ENCODE peak calls at places on chromosomes 5 and 9, in five cellular contexts. One of them, this sample, is unnamed.

GRCh38 chr5:34930527-34930844 is 1.1 kb downstream of the DNAJC21 start:
- DNase-seq in activated T-helper 1 cell treated with anti-CD3 and anti-CD28 coated beads, Interleukin-12 subunit alpha, Interleukin-12 subunit beta, Interleukin-2, Interleukin-4 antibody, amounts not matched to agents 30 ng/mL and 10 ng/mL and 1 ng/mL, durations not matched to agents 14 hours and 24 hours and 36 hours: no peak
- DNase-seq in astrocyte of the hippocampus: no peak
- DNase-seq in germinal center: no peak
- DNase-seq in neural crest cell: no peak
- DNase-seq in this sample: no peak

GRCh38 chr9:125906144-125906543 is 159.0 kb downstream of the PBX3 start:
- DNase-seq in germinal center: no peak
- DNase-seq in astrocyte of the hippocampus: peak
- DNase-seq in activated T-helper 1 cell treated with anti-CD3 and anti-CD28 coated beads, Interleukin-12 subunit alpha, Interleukin-12 subunit beta, Interleukin-2, Interleukin-4 antibody, amounts not matched to agents 30 ng/mL and 10 ng/mL and 1 ng/mL, durations not matched to agents 14 hours and 24 hours and 36 hours: no peak
- DNase-seq in neural crest cell: no peak
- DNase-seq in this sample: no peak

GRCh38 chr9:14585730-14586473 is 107.3 kb downstream of the ZDHHC21 start:
- DNase-seq in activated T-helper 1 cell treated with anti-CD3 and anti-CD28 coated beads, Interleukin-12 subunit alpha, Interleukin-12 subunit beta, Interleukin-2, Interleukin-4 antibody, amounts not matched to agents 30 ng/mL and 10 ng/mL and 1 ng/mL, durations not matched to agents 14 hours and 24 hours and 36 hours: peak
- DNase-seq in germinal center: no peak
- DNase-seq in neural crest cell: no peak
- DNase-seq in astrocyte of the hippocampus: no peak
- DNase-seq in this sample: peak

GRCh38 chr5:148336704-148337435 is 1.5 kb downstream of the SPINK9 start:
- DNase-seq in neural crest cell: no peak
- DNase-seq in germinal center: no peak
- DNase-seq in astrocyte of the hippocampus: no peak
- DNase-seq in activated T-helper 1 cell treated with anti-CD3 and anti-CD28 coated beads, Interleukin-12 subunit alpha, Interleukin-12 subunit beta, Interleukin-2, Interleukin-4 antibody, amounts not matched to agents 30 ng/mL and 10 ng/mL and 1 ng/mL, durations not matched to agents 14 hours and 24 hours and 36 hours: no peak
- DNase-seq in this sample: no peak

GRCh38 chr5:149355688-149356087 is 2.2 kb upstream of the PCYOX1L start:
- DNase-seq in activated T-helper 1 cell treated with anti-CD3 and anti-CD28 coated beads, Interleukin-12 subunit alpha, Interleukin-12 subunit beta, Interleukin-2, Interleukin-4 antibody, amounts not matched to agents 30 ng/mL and 10 ng/mL and 1 ng/mL, durations not matched to agents 14 hours and 24 hours and 36 hours: no peak
- DNase-seq in neural crest cell: no peak
- DNase-seq in astrocyte of the hippocampus: no peak
- DNase-seq in germinal center: no peak
- DNase-seq in this sample: no peak

GRCh38 chr9:112784020-112784788 is 33.6 kb downstream of the SNX30 start:
- DNase-seq in neural crest cell: peak
- DNase-seq in activated T-helper 1 cell treated with anti-CD3 and anti-CD28 coated beads, Interleukin-12 subunit alpha, Interleukin-12 subunit beta, Interleukin-2, Interleukin-4 antibody, amounts not matched to agents 30 ng/mL and 10 ng/mL and 1 ng/mL, durations not matched to agents 14 hours and 24 hours and 36 hours: no peak
- DNase-seq in germinal center: no peak
- DNase-seq in astrocyte of the hippocampus: peak
- DNase-seq in this sample: no peak

GRCh38 chr9:81320909-81321482 is 368.4 kb downstream of the TLE1 start:
- DNase-seq in germinal center: no peak
- DNase-seq in neural crest cell: no peak
- DNase-seq in activated T-helper 1 cell treated with anti-CD3 and anti-CD28 coated beads, Interleukin-12 subunit alpha, Interleukin-12 subunit beta, Interleukin-2, Interleukin-4 antibody, amounts not matched to agents 30 ng/mL and 10 ng/mL and 1 ng/mL, durations not matched to agents 14 hours and 24 hours and 36 hours: no peak
- DNase-seq in astrocyte of the hippocampus: no peak
- DNase-seq in this sample: no peak

GRCh38 chr5:166713281-166713680 is 1578.2 kb upstream of the WWC1 start:
- DNase-seq in astrocyte of the hippocampus: no peak
- DNase-seq in germinal center: no peak
- DNase-seq in neural crest cell: no peak
- DNase-seq in activated T-helper 1 cell treated with anti-CD3 and anti-CD28 coated beads, Interleukin-12 subunit alpha, Interleukin-12 subunit beta, Interleukin-2, Interleukin-4 antibody, amounts not matched to agents 30 ng/mL and 10 ng/mL and 1 ng/mL, durations not matched to agents 14 hours and 24 hours and 36 hours: no peak
- DNase-seq in this sample: no peak

GRCh38 chr9:133762488-133763271 is 24.5 kb upstream of the SARDH start:
- DNase-seq in activated T-helper 1 cell treated with anti-CD3 and anti-CD28 coated beads, Interleukin-12 subunit alpha, Interleukin-12 subunit beta, Interleukin-2, Interleukin-4 antibody, amounts not matched to agents 30 ng/mL and 10 ng/mL and 1 ng/mL, durations not matched to agents 14 hours and 24 hours and 36 hours: no peak
- DNase-seq in astrocyte of the hippocampus: no peak
- DNase-seq in germinal center: no peak
- DNase-seq in neural crest cell: no peak
- DNase-seq in this sample: no peak

GRCh38 chr9:134330590-134330989 is 4.3 kb downstream of the RXRA start:
- DNase-seq in astrocyte of the hippocampus: no peak
- DNase-seq in neural crest cell: no peak
- DNase-seq in germinal center: no peak
- DNase-seq in activated T-helper 1 cell treated with anti-CD3 and anti-CD28 coated beads, Interleukin-12 subunit alpha, Interleukin-12 subunit beta, Interleukin-2, Interleukin-4 antibody, amounts not matched to agents 30 ng/mL and 10 ng/mL and 1 ng/mL, durations not matched to agents 14 hours and 24 hours and 36 hours: no peak
- DNase-seq in this sample: no peak

GRCh38 chr9:100084734-100085133 is 14.1 kb downstream of the ERP44 start:
- DNase-seq in astrocyte of the hippocampus: no peak
- DNase-seq in activated T-helper 1 cell treated with anti-CD3 and anti-CD28 coated beads, Interleukin-12 subunit alpha, Interleukin-12 subunit beta, Interleukin-2, Interleukin-4 antibody, amounts not matched to agents 30 ng/mL and 10 ng/mL and 1 ng/mL, durations not matched to agents 14 hours and 24 hours and 36 hours: no peak
- DNase-seq in germinal center: peak
- DNase-seq in neural crest cell: no peak
- DNase-seq in this sample: no peak

GRCh38 chr5:152271420-152271819 is 133.7 kb downstream of the NMUR2 start:
- DNase-seq in astrocyte of the hippocampus: peak
- DNase-seq in neural crest cell: no peak
- DNase-seq in activated T-helper 1 cell treated with anti-CD3 and anti-CD28 coated beads, Interleukin-12 subunit alpha, Interleukin-12 subunit beta, Interleukin-2, Interleukin-4 antibody, amounts not matched to agents 30 ng/mL and 10 ng/mL and 1 ng/mL, durations not matched to agents 14 hours and 24 hours and 36 hours: no peak
- DNase-seq in germinal center: no peak
- DNase-seq in this sample: no peak

GRCh38 chr5:96229173-96229572 is 203.9 kb downstream of the PCSK1 start:
- DNase-seq in activated T-helper 1 cell treated with anti-CD3 and anti-CD28 coated beads, Interleukin-12 subunit alpha, Interleukin-12 subunit beta, Interleukin-2, Interleukin-4 antibody, amounts not matched to agents 30 ng/mL and 10 ng/mL and 1 ng/mL, durations not matched to agents 14 hours and 24 hours and 36 hours: no peak
- DNase-seq in germinal center: no peak
- DNase-seq in astrocyte of the hippocampus: no peak
- DNase-seq in neural crest cell: no peak
- DNase-seq in this sample: no peak

GRCh38 chr5:174482549-174482948 is 241.8 kb upstream of the MSX2 start:
- DNase-seq in germinal center: no peak
- DNase-seq in astrocyte of the hippocampus: no peak
- DNase-seq in activated T-helper 1 cell treated with anti-CD3 and anti-CD28 coated beads, Interleukin-12 subunit alpha, Interleukin-12 subunit beta, Interleukin-2, Interleukin-4 antibody, amounts not matched to agents 30 ng/mL and 10 ng/mL and 1 ng/mL, durations not matched to agents 14 hours and 24 hours and 36 hours: no peak
- DNase-seq in neural crest cell: no peak
- DNase-seq in this sample: no peak

GRCh38 chr5:135222771-135223170 is 176.3 kb downstream of the MACROH2A1 start:
- DNase-seq in activated T-helper 1 cell treated with anti-CD3 and anti-CD28 coated beads, Interleukin-12 subunit alpha, Interleukin-12 subunit beta, Interleukin-2, Interleukin-4 antibody, amounts not matched to agents 30 ng/mL and 10 ng/mL and 1 ng/mL, durations not matched to agents 14 hours and 24 hours and 36 hours: no peak
- DNase-seq in germinal center: no peak
- DNase-seq in neural crest cell: no peak
- DNase-seq in astrocyte of the hippocampus: no peak
- DNase-seq in this sample: no peak

GRCh38 chr9:107674937-107675277 is 185.3 kb upstream of the KLF4 start:
- DNase-seq in astrocyte of the hippocampus: no peak
- DNase-seq in activated T-helper 1 cell treated with anti-CD3 and anti-CD28 coated beads, Interleukin-12 subunit alpha, Interleukin-12 subunit beta, Interleukin-2, Interleukin-4 antibody, amounts not matched to agents 30 ng/mL and 10 ng/mL and 1 ng/mL, durations not matched to agents 14 hours and 24 hours and 36 hours: no peak
- DNase-seq in neural crest cell: no peak
- DNase-seq in germinal center: no peak
- DNase-seq in this sample: no peak

GRCh38 chr5:79401216-79401615 is 112.7 kb downstream of the HOMER1 start:
- DNase-seq in astrocyte of the hippocampus: no peak
- DNase-seq in activated T-helper 1 cell treated with anti-CD3 and anti-CD28 coated beads, Interleukin-12 subunit alpha, Interleukin-12 subunit beta, Interleukin-2, Interleukin-4 antibody, amounts not matched to agents 30 ng/mL and 10 ng/mL and 1 ng/mL, durations not matched to agents 14 hours and 24 hours and 36 hours: no peak
- DNase-seq in germinal center: no peak
- DNase-seq in neural crest cell: no peak
- DNase-seq in this sample: no peak

GRCh38 chr5:36414869-36415282 is 113.2 kb upstream of the RANBP3L start:
- DNase-seq in germinal center: no peak
- DNase-seq in astrocyte of the hippocampus: peak
- DNase-seq in neural crest cell: no peak
- DNase-seq in activated T-helper 1 cell treated with anti-CD3 and anti-CD28 coated beads, Interleukin-12 subunit alpha, Interleukin-12 subunit beta, Interleukin-2, Interleukin-4 antibody, amounts not matched to agents 30 ng/mL and 10 ng/mL and 1 ng/mL, durations not matched to agents 14 hours and 24 hours and 36 hours: no peak
- DNase-seq in this sample: no peak

GRCh38 chr5:142680605-142681259 is 5.2 kb downstream of the FGF1 start:
- DNase-seq in neural crest cell: no peak
- DNase-seq in germinal center: no peak
- DNase-seq in activated T-helper 1 cell treated with anti-CD3 and anti-CD28 coated beads, Interleukin-12 subunit alpha, Interleukin-12 subunit beta, Interleukin-2, Interleukin-4 antibody, amounts not matched to agents 30 ng/mL and 10 ng/mL and 1 ng/mL, durations not matched to agents 14 hours and 24 hours and 36 hours: no peak
- DNase-seq in astrocyte of the hippocampus: peak
- DNase-seq in this sample: no peak

GRCh38 chr5:157215143-157215825 is 34.6 kb downstream of the ITK start:
- DNase-seq in astrocyte of the hippocampus: no peak
- DNase-seq in neural crest cell: no peak
- DNase-seq in activated T-helper 1 cell treated with anti-CD3 and anti-CD28 coated beads, Interleukin-12 subunit alpha, Interleukin-12 subunit beta, Interleukin-2, Interleukin-4 antibody, amounts not matched to agents 30 ng/mL and 10 ng/mL and 1 ng/mL, durations not matched to agents 14 hours and 24 hours and 36 hours: no peak
- DNase-seq in germinal center: peak
- DNase-seq in this sample: no peak

GRCh38 chr5:137072376-137073174 is 426.6 kb downstream of the SPOCK1 start:
- DNase-seq in activated T-helper 1 cell treated with anti-CD3 and anti-CD28 coated beads, Interleukin-12 subunit alpha, Interleukin-12 subunit beta, Interleukin-2, Interleukin-4 antibody, amounts not matched to agents 30 ng/mL and 10 ng/mL and 1 ng/mL, durations not matched to agents 14 hours and 24 hours and 36 hours: no peak
- DNase-seq in astrocyte of the hippocampus: no peak
- DNase-seq in germinal center: peak
- DNase-seq in neural crest cell: no peak
- DNase-seq in this sample: no peak

GRCh38 chr9:107749787-107750444 is 260.3 kb upstream of the KLF4 start:
- DNase-seq in germinal center: no peak
- DNase-seq in activated T-helper 1 cell treated with anti-CD3 and anti-CD28 coated beads, Interleukin-12 subunit alpha, Interleukin-12 subunit beta, Interleukin-2, Interleukin-4 antibody, amounts not matched to agents 30 ng/mL and 10 ng/mL and 1 ng/mL, durations not matched to agents 14 hours and 24 hours and 36 hours: no peak
- DNase-seq in astrocyte of the hippocampus: peak
- DNase-seq in neural crest cell: no peak
- DNase-seq in this sample: no peak

GRCh38 chr5:170333161-170333909 is 35.8 kb upstream of the LCP2 start:
- DNase-seq in activated T-helper 1 cell treated with anti-CD3 and anti-CD28 coated beads, Interleukin-12 subunit alpha, Interleukin-12 subunit beta, Interleukin-2, Interleukin-4 antibody, amounts not matched to agents 30 ng/mL and 10 ng/mL and 1 ng/mL, durations not matched to agents 14 hours and 24 hours and 36 hours: peak
- DNase-seq in astrocyte of the hippocampus: no peak
- DNase-seq in germinal center: no peak
- DNase-seq in neural crest cell: peak
- DNase-seq in this sample: peak

GRCh38 chr5:168712280-168712924 is 133.2 kb upstream of the PANK3 start:
- DNase-seq in neural crest cell: no peak
- DNase-seq in germinal center: no peak
- DNase-seq in activated T-helper 1 cell treated with anti-CD3 and anti-CD28 coated beads, Interleukin-12 subunit alpha, Interleukin-12 subunit beta, Interleukin-2, Interleukin-4 antibody, amounts not matched to agents 30 ng/mL and 10 ng/mL and 1 ng/mL, durations not matched to agents 14 hours and 24 hours and 36 hours: no peak
- DNase-seq in astrocyte of the hippocampus: peak
- DNase-seq in this sample: no peak

GRCh38 chr9:83066771-83067170 is 3.8 kb upstream of the RASEF start:
- DNase-seq in activated T-helper 1 cell treated with anti-CD3 and anti-CD28 coated beads, Interleukin-12 subunit alpha, Interleukin-12 subunit beta, Interleukin-2, Interleukin-4 antibody, amounts not matched to agents 30 ng/mL and 10 ng/mL and 1 ng/mL, durations not matched to agents 14 hours and 24 hours and 36 hours: no peak
- DNase-seq in astrocyte of the hippocampus: peak
- DNase-seq in neural crest cell: no peak
- DNase-seq in germinal center: no peak
- DNase-seq in this sample: no peak

GRCh38 chr5:67680109-67680508 is 483.5 kb upstream of the CD180 start:
- DNase-seq in germinal center: no peak
- DNase-seq in neural crest cell: no peak
- DNase-seq in activated T-helper 1 cell treated with anti-CD3 and anti-CD28 coated beads, Interleukin-12 subunit alpha, Interleukin-12 subunit beta, Interleukin-2, Interleukin-4 antibody, amounts not matched to agents 30 ng/mL and 10 ng/mL and 1 ng/mL, durations not matched to agents 14 hours and 24 hours and 36 hours: no peak
- DNase-seq in astrocyte of the hippocampus: no peak
- DNase-seq in this sample: no peak

GRCh38 chr5:40480392-40480791 is 199.3 kb upstream of the PTGER4 start:
- DNase-seq in activated T-helper 1 cell treated with anti-CD3 and anti-CD28 coated beads, Interleukin-12 subunit alpha, Interleukin-12 subunit beta, Interleukin-2, Interleukin-4 antibody, amounts not matched to agents 30 ng/mL and 10 ng/mL and 1 ng/mL, durations not matched to agents 14 hours and 24 hours and 36 hours: no peak
- DNase-seq in neural crest cell: no peak
- DNase-seq in astrocyte of the hippocampus: no peak
- DNase-seq in germinal center: no peak
- DNase-seq in this sample: peak

GRCh38 chr9:126470251-126470993 is 143.3 kb upstream of the LMX1B start:
- DNase-seq in germinal center: no peak
- DNase-seq in activated T-helper 1 cell treated with anti-CD3 and anti-CD28 coated beads, Interleukin-12 subunit alpha, Interleukin-12 subunit beta, Interleukin-2, Interleukin-4 antibody, amounts not matched to agents 30 ng/mL and 10 ng/mL and 1 ng/mL, durations not matched to agents 14 hours and 24 hours and 36 hours: no peak
- DNase-seq in neural crest cell: no peak
- DNase-seq in astrocyte of the hippocampus: no peak
- DNase-seq in this sample: no peak

GRCh38 chr5:112293587-112293986 is 125.5 kb downstream of the EPB41L4A start:
- DNase-seq in activated T-helper 1 cell treated with anti-CD3 and anti-CD28 coated beads, Interleukin-12 subunit alpha, Interleukin-12 subunit beta, Interleukin-2, Interleukin-4 antibody, amounts not matched to agents 30 ng/mL and 10 ng/mL and 1 ng/mL, durations not matched to agents 14 hours and 24 hours and 36 hours: no peak
- DNase-seq in neural crest cell: no peak
- DNase-seq in germinal center: no peak
- DNase-seq in astrocyte of the hippocampus: no peak
- DNase-seq in this sample: no peak

GRCh38 chr5:52668544-52669185 is 119.1 kb upstream of the ITGA1 start:
- DNase-seq in germinal center: no peak
- DNase-seq in activated T-helper 1 cell treated with anti-CD3 and anti-CD28 coated beads, Interleukin-12 subunit alpha, Interleukin-12 subunit beta, Interleukin-2, Interleukin-4 antibody, amounts not matched to agents 30 ng/mL and 10 ng/mL and 1 ng/mL, durations not matched to agents 14 hours and 24 hours and 36 hours: no peak
- DNase-seq in astrocyte of the hippocampus: no peak
- DNase-seq in neural crest cell: no peak
- DNase-seq in this sample: no peak

GRCh38 chr5:115801984-115802383 is 14.5 kb downstream of the CDO1 start:
- DNase-seq in neural crest cell: no peak
- DNase-seq in astrocyte of the hippocampus: no peak
- DNase-seq in germinal center: no peak
- DNase-seq in activated T-helper 1 cell treated with anti-CD3 and anti-CD28 coated beads, Interleukin-12 subunit alpha, Interleukin-12 subunit beta, Interleukin-2, Interleukin-4 antibody, amounts not matched to agents 30 ng/mL and 10 ng/mL and 1 ng/mL, durations not matched to agents 14 hours and 24 hours and 36 hours: no peak
- DNase-seq in this sample: no peak

GRCh38 chr5:53871050-53871449 is 310.6 kb downstream of the NDUFS4 start:
- DNase-seq in activated T-helper 1 cell treated with anti-CD3 and anti-CD28 coated beads, Interleukin-12 subunit alpha, Interleukin-12 subunit beta, Interleukin-2, Interleukin-4 antibody, amounts not matched to agents 30 ng/mL and 10 ng/mL and 1 ng/mL, durations not matched to agents 14 hours and 24 hours and 36 hours: no peak
- DNase-seq in germinal center: no peak
- DNase-seq in neural crest cell: no peak
- DNase-seq in astrocyte of the hippocampus: no peak
- DNase-seq in this sample: no peak

GRCh38 chr9:32264171-32264862 is 120.1 kb upstream of the ACO1 start:
- DNase-seq in activated T-helper 1 cell treated with anti-CD3 and anti-CD28 coated beads, Interleukin-12 subunit alpha, Interleukin-12 subunit beta, Interleukin-2, Interleukin-4 antibody, amounts not matched to agents 30 ng/mL and 10 ng/mL and 1 ng/mL, durations not matched to agents 14 hours and 24 hours and 36 hours: no peak
- DNase-seq in germinal center: no peak
- DNase-seq in neural crest cell: no peak
- DNase-seq in astrocyte of the hippocampus: peak
- DNase-seq in this sample: no peak

GRCh38 chr9:136694163-136694864 is 7.1 kb upstream of the AGPAT2 start:
- DNase-seq in neural crest cell: peak
- DNase-seq in activated T-helper 1 cell treated with anti-CD3 and anti-CD28 coated beads, Interleukin-12 subunit alpha, Interleukin-12 subunit beta, Interleukin-2, Interleukin-4 antibody, amounts not matched to agents 30 ng/mL and 10 ng/mL and 1 ng/mL, durations not matched to agents 14 hours and 24 hours and 36 hours: no peak
- DNase-seq in germinal center: no peak
- DNase-seq in astrocyte of the hippocampus: peak
- DNase-seq in this sample: no peak

GRCh38 chr9:95605826-95606555 is 89.2 kb upstream of the PTCH1 start:
- DNase-seq in neural crest cell: no peak
- DNase-seq in activated T-helper 1 cell treated with anti-CD3 and anti-CD28 coated beads, Interleukin-12 subunit alpha, Interleukin-12 subunit beta, Interleukin-2, Interleukin-4 antibody, amounts not matched to agents 30 ng/mL and 10 ng/mL and 1 ng/mL, durations not matched to agents 14 hours and 24 hours and 36 hours: no peak
- DNase-seq in germinal center: no peak
- DNase-seq in astrocyte of the hippocampus: peak
- DNase-seq in this sample: no peak